ENCODE peak calls at places on chromosomes 5 and 9, in six cellular contexts. One of them, this sample, is unnamed.

GRCh38 chr5:61765471-61765870 is 433.4 kb downstream of the ZSWIM6 start:
- DNase-seq in heart left ventricle: no peak
- DNase-seq in GM23338: no peak
- DNase-seq in HFF-Myc: no peak
- DNase-seq in CD8-positive, alpha-beta T cell: no peak
- DNase-seq in IMR-90: no peak
- DNase-seq in this sample: no peak

GRCh38 chr5:142508027-142508426 is 177.9 kb downstream of the FGF1 start:
- DNase-seq in CD8-positive, alpha-beta T cell: no peak
- DNase-seq in heart left ventricle: no peak
- DNase-seq in HFF-Myc: no peak
- DNase-seq in GM23338: no peak
- DNase-seq in IMR-90: no peak
- DNase-seq in this sample: no peak

GRCh38 chr5:176652136-176652535 is 4.9 kb downstream of the TSPAN17 start:
- DNase-seq in IMR-90: no peak
- DNase-seq in CD8-positive, alpha-beta T cell: no peak
- DNase-seq in heart left ventricle: no peak
- DNase-seq in HFF-Myc: no peak
- DNase-seq in GM23338: peak; percentile 59
- DNase-seq in this sample: peak; percentile 91

GRCh38 chr5:96259211-96259772 is 173.8 kb downstream of the PCSK1 start:
- DNase-seq in HFF-Myc: no peak
- DNase-seq in heart left ventricle: no peak
- DNase-seq in IMR-90: peak; percentile 74
- DNase-seq in GM23338: no peak
- DNase-seq in CD8-positive, alpha-beta T cell: no peak
- DNase-seq in this sample: no peak

GRCh38 chr5:43649256-43649655 is 46.3 kb downstream of the NNT start:
- DNase-seq in heart left ventricle: no peak
- DNase-seq in GM23338: no peak
- DNase-seq in CD8-positive, alpha-beta T cell: no peak
- DNase-seq in IMR-90: peak; percentile 88
- DNase-seq in HFF-Myc: no peak
- DNase-seq in this sample: no peak

GRCh38 chr9:23663536-23663935 is 162.5 kb downstream of the ELAVL2 start:
- DNase-seq in CD8-positive, alpha-beta T cell: no peak
- DNase-seq in GM23338: no peak
- DNase-seq in IMR-90: no peak
- DNase-seq in heart left ventricle: no peak
- DNase-seq in HFF-Myc: no peak
- DNase-seq in this sample: no peak

GRCh38 chr5:33969572-33970452 is 14.7 kb downstream of the SLC45A2 start:
- DNase-seq in GM23338: peak; percentile 75
- DNase-seq in HFF-Myc: peak; percentile 33
- DNase-seq in heart left ventricle: no peak
- DNase-seq in CD8-positive, alpha-beta T cell: no peak
- DNase-seq in IMR-90: peak; percentile 71
- DNase-seq in this sample: peak; percentile 66

GRCh38 chr9:135864447-135865049 is 42.8 kb downstream of the CAMSAP1 start:
- DNase-seq in HFF-Myc: no peak
- DNase-seq in CD8-positive, alpha-beta T cell: peak; percentile 80
- DNase-seq in heart left ventricle: peak; percentile 74
- DNase-seq in GM23338: peak; percentile 92
- DNase-seq in IMR-90: peak; percentile 43
- DNase-seq in this sample: peak; percentile 86

GRCh38 chr9:84271887-84272556 is 68.5 kb downstream of the SLC28A3 start:
- DNase-seq in CD8-positive, alpha-beta T cell: no peak
- DNase-seq in IMR-90: peak; percentile 13
- DNase-seq in GM23338: peak; percentile 11
- DNase-seq in HFF-Myc: no peak
- DNase-seq in heart left ventricle: no peak
- DNase-seq in this sample: no peak

GRCh38 chr5:170681013-170681433 is 102.5 kb upstream of the GABRP start:
- DNase-seq in CD8-positive, alpha-beta T cell: no peak
- DNase-seq in HFF-Myc: peak; percentile 4
- DNase-seq in heart left ventricle: no peak
- DNase-seq in GM23338: peak; percentile 92
- DNase-seq in IMR-90: peak; percentile 28
- DNase-seq in this sample: peak; percentile 83

GRCh38 chr9:72982161-72982799 is 29.4 kb upstream of the ALDH1A1 start:
- DNase-seq in IMR-90: no peak
- DNase-seq in HFF-Myc: no peak
- DNase-seq in GM23338: no peak
- DNase-seq in heart left ventricle: no peak
- DNase-seq in CD8-positive, alpha-beta T cell: no peak
- DNase-seq in this sample: no peak

GRCh38 chr9:111429175-111429574 is 55.0 kb downstream of the ECPAS start:
- DNase-seq in GM23338: no peak
- DNase-seq in heart left ventricle: no peak
- DNase-seq in CD8-positive, alpha-beta T cell: no peak
- DNase-seq in IMR-90: peak; percentile 43
- DNase-seq in HFF-Myc: no peak
- DNase-seq in this sample: no peak

GRCh38 chr5:102678267-102679058 is 76.6 kb upstream of the PAM start:
- DNase-seq in IMR-90: peak; percentile 60
- DNase-seq in HFF-Myc: no peak
- DNase-seq in GM23338: no peak
- DNase-seq in CD8-positive, alpha-beta T cell: no peak
- DNase-seq in heart left ventricle: no peak
- DNase-seq in this sample: no peak

GRCh38 chr5:93845376-93845775 is 104.0 kb upstream of the POU5F2 start:
- DNase-seq in GM23338: no peak
- DNase-seq in IMR-90: no peak
- DNase-seq in HFF-Myc: no peak
- DNase-seq in heart left ventricle: no peak
- DNase-seq in CD8-positive, alpha-beta T cell: no peak
- DNase-seq in this sample: no peak

GRCh38 chr9:34463098-34463900 is 4.7 kb downstream of the DNAI1 start:
- DNase-seq in heart left ventricle: no peak
- DNase-seq in IMR-90: peak; percentile 60
- DNase-seq in HFF-Myc: no peak
- DNase-seq in GM23338: no peak
- DNase-seq in CD8-positive, alpha-beta T cell: no peak
- DNase-seq in this sample: no peak

GRCh38 chr5:67774153-67774552 is 441.4 kb upstream of the PIK3R1 start:
- DNase-seq in CD8-positive, alpha-beta T cell: no peak
- DNase-seq in IMR-90: no peak
- DNase-seq in GM23338: no peak
- DNase-seq in heart left ventricle: no peak
- DNase-seq in HFF-Myc: no peak
- DNase-seq in this sample: no peak

GRCh38 chr5:158423623-158424200 is 564.8 kb upstream of the CLINT1 start:
- DNase-seq in heart left ventricle: no peak
- DNase-seq in HFF-Myc: no peak
- DNase-seq in GM23338: no peak
- DNase-seq in CD8-positive, alpha-beta T cell: no peak
- DNase-seq in IMR-90: peak; percentile 16
- DNase-seq in this sample: no peak

GRCh38 chr9:134168731-134169130 is 4.4 kb upstream of the RNU6ATAC start:
- DNase-seq in HFF-Myc: no peak
- DNase-seq in heart left ventricle: no peak
- DNase-seq in GM23338: peak; percentile 51
- DNase-seq in CD8-positive, alpha-beta T cell: no peak
- DNase-seq in IMR-90: no peak
- DNase-seq in this sample: no peak

GRCh38 chr5:55211184-55211874 is 15.8 kb downstream of the MCIDAS start:
- DNase-seq in CD8-positive, alpha-beta T cell: no peak
- DNase-seq in IMR-90: no peak
- DNase-seq in HFF-Myc: no peak
- DNase-seq in GM23338: no peak
- DNase-seq in heart left ventricle: no peak
- DNase-seq in this sample: no peak

GRCh38 chr9:71760901-71761300 is 7.4 kb downstream of the CEMIP2 start:
- DNase-seq in GM23338: peak; percentile 76
- DNase-seq in IMR-90: no peak
- DNase-seq in CD8-positive, alpha-beta T cell: no peak
- DNase-seq in heart left ventricle: no peak
- DNase-seq in HFF-Myc: no peak
- DNase-seq in this sample: peak; percentile 21

GRCh38 chr9:36597412-36598178 is 24.9 kb downstream of the MELK start:
- DNase-seq in IMR-90: peak; percentile 70
- DNase-seq in HFF-Myc: no peak
- DNase-seq in heart left ventricle: no peak
- DNase-seq in CD8-positive, alpha-beta T cell: no peak
- DNase-seq in GM23338: peak; percentile 62
- DNase-seq in this sample: peak; percentile 54

GRCh38 chr5:102958481-102959011 is 161.4 kb downstream of the GIN1 start:
- DNase-seq in heart left ventricle: no peak
- DNase-seq in HFF-Myc: peak; percentile 12
- DNase-seq in IMR-90: peak; percentile 66
- DNase-seq in GM23338: no peak
- DNase-seq in CD8-positive, alpha-beta T cell: no peak
- DNase-seq in this sample: no peak

GRCh38 chr5:160477266-160477970 is 55.8 kb downstream of the PTTG1 start:
- DNase-seq in GM23338: peak; percentile 41
- DNase-seq in CD8-positive, alpha-beta T cell: no peak
- DNase-seq in IMR-90: no peak
- DNase-seq in heart left ventricle: no peak
- DNase-seq in HFF-Myc: no peak
- DNase-seq in this sample: peak; percentile 18

GRCh38 chr5:10275460-10275859 is 25.4 kb downstream of the CCT5 start:
- DNase-seq in HFF-Myc: no peak
- DNase-seq in GM23338: no peak
- DNase-seq in heart left ventricle: no peak
- DNase-seq in CD8-positive, alpha-beta T cell: no peak
- DNase-seq in IMR-90: no peak
- DNase-seq in this sample: no peak

DNA sequence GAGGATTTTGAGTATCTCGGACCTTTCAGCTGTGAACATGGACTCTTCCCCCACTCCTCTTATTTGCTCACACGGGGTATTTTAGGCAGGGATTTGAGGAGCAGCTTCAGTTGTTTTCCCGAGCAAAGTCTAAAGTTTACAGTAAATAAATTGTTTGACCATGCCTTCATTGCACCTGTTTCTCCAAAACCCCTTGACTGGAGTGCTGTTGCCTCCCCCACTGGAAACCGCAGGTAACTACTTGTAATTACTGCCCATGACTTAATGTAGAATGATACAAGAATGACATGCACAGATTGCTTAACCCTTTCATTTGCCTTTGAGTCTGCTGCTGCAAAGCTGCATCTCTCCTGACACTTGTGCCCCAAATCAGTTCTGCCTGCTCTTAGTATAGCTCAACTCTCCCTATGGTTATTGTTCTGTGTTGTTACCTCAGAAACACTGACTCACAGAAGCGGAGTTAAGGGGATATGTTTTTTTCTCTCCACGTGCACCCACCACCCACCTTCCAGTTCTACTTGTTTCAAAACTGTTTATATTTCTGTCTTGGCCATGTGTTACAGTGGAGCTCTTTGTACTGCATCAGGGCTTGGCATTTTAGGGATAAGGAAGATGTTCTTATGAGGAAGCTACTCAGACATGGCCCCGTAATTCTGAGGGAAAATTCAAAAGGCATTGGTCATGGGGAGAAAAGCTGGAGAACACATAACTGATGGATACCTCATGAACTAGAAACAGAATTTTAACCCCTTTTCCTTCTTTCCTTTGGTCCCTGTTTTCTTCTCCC is 2.2 kb downstream of the ADRB2 start:
- DNase-seq in HFF-Myc: no peak
- DNase-seq in GM23338: no peak
- DNase-seq in IMR-90: peak; percentile 38
- DNase-seq in heart left ventricle: no peak
- DNase-seq in CD8-positive, alpha-beta T cell: no peak
- DNase-seq in this sample: no peak
- H3K4me3 ChIP-seq in HFF-Myc: peak overlapping the region; percentile 25
- H3K4me3 ChIP-seq in GM23338: no peak overlapping the region
- H3K4me3 ChIP-seq in IMR-90: peak overlapping the region; percentile 35
- H3K4me3 ChIP-seq in heart left ventricle: peak overlapping the region; percentile 84
- H3K4me3 ChIP-seq in CD8-positive, alpha-beta T cell: peak overlapping the region; percentile 26
- H3K4me3 ChIP-seq in this sample: no peak overlapping the region

GRCh38 chr9:97852399-97853055 is 499 bp upstream of the FOXE1 start:
- DNase-seq in GM23338: peak; percentile 62
- DNase-seq in HFF-Myc: no peak
- DNase-seq in heart left ventricle: no peak
- DNase-seq in IMR-90: no peak
- DNase-seq in CD8-positive, alpha-beta T cell: no peak
- DNase-seq in this sample: peak; percentile 65
- H3K4me3 ChIP-seq in GM23338: peak overlapping the region; percentile 62
- H3K4me3 ChIP-seq in HFF-Myc: no peak overlapping the region
- H3K4me3 ChIP-seq in heart left ventricle: peak overlapping the region; percentile 7
- H3K4me3 ChIP-seq in IMR-90: no peak overlapping the region
- H3K4me3 ChIP-seq in CD8-positive, alpha-beta T cell: no peak overlapping the region
- H3K4me3 ChIP-seq in this sample: peak overlapping the region; percentile 37

GRCh38 chr5:58582004-58582403 is 871 bp upstream of the RAB3C start:
- DNase-seq in IMR-90: no peak
- DNase-seq in GM23338: peak; percentile 62
- DNase-seq in CD8-positive, alpha-beta T cell: no peak
- DNase-seq in HFF-Myc: no peak
- DNase-seq in heart left ventricle: peak; percentile 51
- DNase-seq in this sample: peak; percentile 71
- H3K4me3 ChIP-seq in IMR-90: peak overlapping the region; percentile 53
- H3K4me3 ChIP-seq in GM23338: peak overlapping the region; percentile 73
- H3K4me3 ChIP-seq in CD8-positive, alpha-beta T cell: no peak overlapping the region
- H3K4me3 ChIP-seq in HFF-Myc: peak overlapping the region; percentile 41
- H3K4me3 ChIP-seq in heart left ventricle: peak overlapping the region; percentile 47
- H3K4me3 ChIP-seq in this sample: peak overlapping the region; percentile 69

GRCh38 chr5:65903581-65903980 is 22.8 kb upstream of the ERBIN start:
- DNase-seq in HFF-Myc: no peak
- DNase-seq in heart left ventricle: no peak
- DNase-seq in GM23338: no peak
- DNase-seq in CD8-positive, alpha-beta T cell: no peak
- DNase-seq in IMR-90: no peak
- DNase-seq in this sample: no peak
- H3K4me3 ChIP-seq in HFF-Myc: no peak overlapping the region
- H3K4me3 ChIP-seq in heart left ventricle: no peak overlapping the region
- H3K4me3 ChIP-seq in GM23338: no peak overlapping the region
- H3K4me3 ChIP-seq in CD8-positive, alpha-beta T cell: no peak overlapping the region
- H3K4me3 ChIP-seq in IMR-90: no peak overlapping the region
- H3K4me3 ChIP-seq in this sample: no peak overlapping the region

GRCh38 chr9:6216951-6217350 is 1.3 kb downstream of the IL33 start:
- DNase-seq in GM23338: no peak
- DNase-seq in HFF-Myc: no peak
- DNase-seq in IMR-90: no peak
- DNase-seq in heart left ventricle: no peak
- DNase-seq in CD8-positive, alpha-beta T cell: no peak
- DNase-seq in this sample: no peak
- H3K4me3 ChIP-seq in GM23338: no peak overlapping the region
- H3K4me3 ChIP-seq in HFF-Myc: no peak overlapping the region
- H3K4me3 ChIP-seq in IMR-90: no peak overlapping the region
- H3K4me3 ChIP-seq in heart left ventricle: peak overlapping the region; percentile 28
- H3K4me3 ChIP-seq in CD8-positive, alpha-beta T cell: no peak overlapping the region
- H3K4me3 ChIP-seq in this sample: no peak overlapping the region

GRCh38 chr9:21331676-21332402 is 3.4 kb downstream of the KLHL9 start:
- DNase-seq in HFF-Myc: no peak
- DNase-seq in CD8-positive, alpha-beta T cell: no peak
- DNase-seq in heart left ventricle: no peak
- DNase-seq in IMR-90: peak; percentile 34
- DNase-seq in GM23338: no peak
- DNase-seq in this sample: no peak
- H3K4me3 ChIP-seq in HFF-Myc: peak overlapping the region; percentile 1
- H3K4me3 ChIP-seq in CD8-positive, alpha-beta T cell: no peak overlapping the region
- H3K4me3 ChIP-seq in heart left ventricle: no peak overlapping the region
- H3K4me3 ChIP-seq in IMR-90: no peak overlapping the region
- H3K4me3 ChIP-seq in GM23338: peak overlapping the region; percentile 79
- H3K4me3 ChIP-seq in this sample: no peak overlapping the region